ENCODE peak calls at places on chromosomes 4 and X, in eight cellular contexts. S, V, O, X, Z, L, D and T are unnamed samples.

GRCh38 chr4:1512081-1512737 is 106.0 kb upstream of the NKX1-1 start:
- DNase-seq in S (no peak), V (no peak), O (no peak), X (no peak), Z (no peak), L (no peak), D (no peak), T (no peak)

GRCh38 chr4:36385951-36386561 is 104.6 kb downstream of the DTHD1 start:
- DNase-seq in S (no peak), V (peak), O (no peak), X (no peak), Z (peak), L (peak), D (peak), T (no peak)

GRCh38 chr4:6235012-6235411 is 34.6 kb upstream of the WFS1 start:
- DNase-seq in S (no peak), V (no peak), O (no peak), X (no peak), Z (no peak), L (no peak), D (no peak), T (no peak)

GRCh38 chr4:168736831-168737230 is 240.0 kb downstream of the PALLD start:
- DNase-seq in S (no peak), V (no peak), O (no peak), X (no peak), Z (no peak), L (no peak), D (no peak), T (no peak)

GRCh38 chr4:7827566-7827965 is 112.1 kb downstream of the AFAP1 start:
- DNase-seq in S (no peak), V (no peak), O (no peak), X (no peak), Z (no peak), L (no peak), D (no peak), T (no peak)

GRCh38 chr4:68344785-68345184 is 5.1 kb downstream of the YTHDC1 start:
- DNase-seq in S (no peak), V (no peak), O (no peak), X (no peak), Z (no peak), L (no peak), D (no peak), T (no peak)

GRCh38 chr4:123588631-123589223 is 192.1 kb downstream of the SPRY1 start:
- DNase-seq in S (no peak), V (peak), O (no peak), X (peak), Z (peak), L (no peak), D (no peak), T (no peak)

GRCh38 chrX:115362334-115363095 is 73.0 kb downstream of the LUZP4 start:
- DNase-seq in S (no peak), V (peak), O (no peak), X (peak), Z (no peak), L (no peak), D (no peak), T (no peak)

GRCh38 chr4:125322363-125322730 is 7.6 kb downstream of the FAT4 start:
- DNase-seq in S (no peak), V (no peak), O (no peak), X (peak), Z (no peak), L (no peak), D (no peak), T (no peak)

GRCh38 chr4:5199912-5200311 is 148.6 kb downstream of the STK32B start:
- DNase-seq in S (no peak), V (no peak), O (no peak), X (no peak), Z (no peak), L (no peak), D (no peak), T (no peak)

GRCh38 chr4:34309356-34309900 is 1934.9 kb downstream of the ARAP2 start:
- DNase-seq in S (no peak), V (no peak), O (no peak), X (no peak), Z (no peak), L (no peak), D (no peak), T (no peak)

GRCh38 chrX:96314974-96315373 is 369.7 kb upstream of the DIAPH2 start:
- DNase-seq in S (no peak), V (no peak), O (no peak), X (peak), Z (no peak), L (no peak), D (no peak), T (no peak)

GRCh38 chrX:149984411-149984810 is 46.1 kb upstream of the EOLA2 start:
- DNase-seq in S (no peak), V (no peak), O (no peak), X (no peak), Z (no peak), L (no peak), D (no peak), T (no peak)

GRCh38 chrX:135396109-135396508 is 25.6 kb upstream of the SMIM10L2A start:
- DNase-seq in S (no peak), V (peak), O (no peak), X (peak), Z (no peak), L (no peak), D (no peak), T (no peak)

GRCh38 chrX:17788439-17788838 is 51.1 kb downstream of the SCML1 start:
- DNase-seq in S (no peak), V (peak), O (peak), X (peak), Z (peak), L (peak), D (peak), T (no peak)

GRCh38 chrX:1883772-1884171 is 268.9 kb downstream of the ASMT start:
- DNase-seq in S (no peak), V (no peak), O (no peak), X (peak), Z (no peak), L (no peak), D (no peak), T (no peak)

GRCh38 chr4:39278476-39278875 is 87.7 kb downstream of the RFC1 start:
- DNase-seq in S (no peak), V (no peak), O (no peak), X (no peak), Z (no peak), L (no peak), D (no peak), T (no peak)

GRCh38 chrX:12002876-12003275 is 135.4 kb upstream of the FRMPD4 start:
- DNase-seq in S (no peak), V (no peak), O (no peak), X (no peak), Z (no peak), L (no peak), D (no peak), T (no peak)

GRCh38 chr4:9925750-9926439 is 95.4 kb downstream of the SLC2A9 start:
- DNase-seq in S (no peak), V (no peak), O (no peak), X (no peak), Z (no peak), L (no peak), D (no peak), T (peak)

GRCh38 chr4:153465922-153466636 is at the start of gene TMEM131L:
- DNase-seq in S (peak), V (peak), O (peak), X (peak), Z (peak), L (peak), D (peak), T (peak)

GRCh38 chr4:167000141-167000852 is 234.0 kb downstream of the SPOCK3 start:
- DNase-seq in S (no peak), V (peak), O (no peak), X (peak), Z (no peak), L (no peak), D (no peak), T (no peak)

GRCh38 chrX:50838820-50839600 is 25.0 kb upstream of the SHROOM4 start:
- DNase-seq in S (no peak), V (no peak), O (no peak), X (peak), Z (no peak), L (no peak), D (no peak), T (no peak)

GRCh38 chr4:102901804-102902203 is 33.0 kb downstream of the CISD2 start:
- DNase-seq in S (no peak), V (no peak), O (no peak), X (no peak), Z (no peak), L (no peak), D (no peak), T (no peak)

GRCh38 chr4:174119818-174120217 is 163.6 kb downstream of the FBXO8 start:
- DNase-seq in S (no peak), V (no peak), O (no peak), X (no peak), Z (no peak), L (no peak), D (no peak), T (no peak)

GRCh38 chr4:142547974-142548373 is 298.1 kb downstream of the INPP4B start:
- DNase-seq in S (no peak), V (no peak), O (no peak), X (no peak), Z (no peak), L (no peak), D (no peak), T (no peak)

GRCh38 chr4:95548738-95549245 is at the start of gene UNC5C:
- DNase-seq in S (no peak), V (no peak), O (peak), X (peak), Z (no peak), L (no peak), D (no peak), T (no peak)

GRCh38 chr4:1012031-1012739 is 759 bp downstream of the FGFRL1 start:
- DNase-seq in S (no peak), V (peak), O (no peak), X (peak), Z (no peak), L (peak), D (peak), T (no peak)

GRCh38 chr4:81030617-81031388 is at the start of gene BMP3:
- DNase-seq in S (no peak), V (no peak), O (no peak), X (no peak), Z (no peak), L (no peak), D (peak), T (no peak)

GRCh38 chr4:8537041-8537461 is 43.1 kb upstream of the GPR78 start:
- DNase-seq in S (no peak), V (peak), O (no peak), X (peak), Z (no peak), L (no peak), D (no peak), T (no peak)